ENCODE peak calls at places on chromosome 12, in ten cellular contexts. V is AG09309; H is kidney epithelial cell; M is upper lobe of left lung; Z is CD8-positive, alpha-beta T cell; T is PC-9; Y is tibial artery; O is A549; W is epithelial cell of esophagus; L is CD4-positive, CD25-positive, alpha-beta regulatory T cell. J is an unnamed sample.

GRCh38 chr12:113794774-113795173 is 171.4 kb downstream of the RBM19 start:
- DNase-seq in V (no peak), H (no peak), M (no peak), Z (no peak), T (no peak), Y (no peak), O (no peak), W (no peak), L (no peak), J (no peak)

GRCh38 chr12:120261951-120262851 is 3.3 kb downstream of the PXN start:
- DNase-seq in V (no peak), H (no peak), M (no peak), Z (peak; percentile 41), T (peak; percentile 70), Y (no peak), O (peak; percentile 62), W (peak; percentile 97), L (no peak), J (peak; percentile 31)

GRCh38 chr12:94740601-94741362 is 90.4 kb upstream of the TMCC3 start:
- DNase-seq in V (no peak), H (no peak), M (no peak), Z (no peak), T (no peak), Y (no peak), O (no peak), W (no peak), L (no peak), J (no peak)

GRCh38 chr12:119710941-119711551 is 43.1 kb downstream of the PRKAB1 start:
- DNase-seq in V (no peak), H (no peak), M (peak; percentile 70), Z (no peak), T (no peak), Y (no peak), O (no peak), W (peak; percentile 79), L (no peak), J (no peak)

GRCh38 chr12:72272731-72273498 is 745 bp downstream of the TRHDE start:
- DNase-seq in V (no peak), H (no peak), M (peak; percentile 24), Z (no peak), T (no peak), Y (peak; percentile 60), O (no peak), W (no peak), L (no peak), J (no peak)

GRCh38 chr12:105275997-105276760 is 40.2 kb upstream of the APPL2 start:
- DNase-seq in V (no peak), H (no peak), M (no peak), Z (no peak), T (no peak), Y (no peak), O (no peak), W (peak; percentile 80), L (no peak), J (no peak)

GRCh38 chr12:71216725-71217579 is 59.2 kb upstream of the TSPAN8 start:
- DNase-seq in V (peak; percentile 0), H (no peak), M (peak; percentile 24), Z (no peak), T (peak; percentile 18), Y (peak; percentile 65), O (peak; percentile 5), W (peak; percentile 53), L (no peak), J (no peak)

GRCh38 chr12:48189331-48190125 is 6.1 kb downstream of the CCDC184 start:
- DNase-seq in V (no peak), H (no peak), M (peak; percentile 45), Z (peak; percentile 55), T (peak; percentile 68), Y (peak; percentile 73), O (peak; percentile 56), W (peak; percentile 74), L (peak; percentile 68), J (peak; percentile 62)

GRCh38 chr12:106934277-106934676 is 21.4 kb upstream of the TMEM263 start:
- DNase-seq in V (no peak), H (no peak), M (no peak), Z (no peak), T (no peak), Y (no peak), O (no peak), W (no peak), L (no peak), J (no peak)

GRCh38 chr12:70733385-70733784 is 96.2 kb upstream of the PTPRB start:
- DNase-seq in V (peak; percentile 21), H (no peak), M (no peak), Z (no peak), T (peak; percentile 30), Y (no peak), O (peak; percentile 71), W (peak; percentile 78), L (peak; percentile 15), J (peak; percentile 60)

GRCh38 chr12:131362290-131363211 is 348.3 kb upstream of the SFSWAP start:
- DNase-seq in V (no peak), H (no peak), M (no peak), Z (no peak), T (no peak), Y (no peak), O (no peak), W (no peak), L (no peak), J (no peak)

GRCh38 chr12:51622564-51622963 is 31.5 kb downstream of the SCN8A start:
- DNase-seq in V (no peak), H (peak; percentile 10), M (no peak), Z (no peak), T (no peak), Y (no peak), O (no peak), W (no peak), L (no peak), J (peak; percentile 1)

GRCh38 chr12:25583545-25583944 is 30.5 kb upstream of the LMNTD1 start:
- DNase-seq in V (no peak), H (no peak), M (no peak), Z (no peak), T (peak; percentile 14), Y (no peak), O (no peak), W (peak; percentile 39), L (no peak), J (no peak)

GRCh38 chr12:6821674-6822433 is at the start of gene GPR162:
- DNase-seq in V (no peak), H (no peak), M (no peak), Z (no peak), T (peak; percentile 37), Y (no peak), O (peak; percentile 35), W (peak; percentile 34), L (no peak), J (no peak)

GRCh38 chr12:113232787-113233585 is 11.7 kb downstream of the TPCN1 start:
- DNase-seq in V (no peak), H (no peak), M (peak; percentile 68), Z (peak; percentile 88), T (no peak), Y (peak; percentile 91), O (no peak), W (no peak), L (peak; percentile 61), J (peak; percentile 67)

GRCh38 chr12:25689996-25690501 is 137.0 kb upstream of the LMNTD1 start:
- DNase-seq in V (no peak), H (no peak), M (peak; percentile 34), Z (no peak), T (no peak), Y (no peak), O (no peak), W (peak; percentile 53), L (no peak), J (no peak)

GRCh38 chr12:102444707-102445106 is 35.7 kb downstream of the IGF1 start:
- DNase-seq in V (no peak), H (no peak), M (no peak), Z (no peak), T (no peak), Y (no peak), O (no peak), W (no peak), L (no peak), J (no peak)

DNA sequence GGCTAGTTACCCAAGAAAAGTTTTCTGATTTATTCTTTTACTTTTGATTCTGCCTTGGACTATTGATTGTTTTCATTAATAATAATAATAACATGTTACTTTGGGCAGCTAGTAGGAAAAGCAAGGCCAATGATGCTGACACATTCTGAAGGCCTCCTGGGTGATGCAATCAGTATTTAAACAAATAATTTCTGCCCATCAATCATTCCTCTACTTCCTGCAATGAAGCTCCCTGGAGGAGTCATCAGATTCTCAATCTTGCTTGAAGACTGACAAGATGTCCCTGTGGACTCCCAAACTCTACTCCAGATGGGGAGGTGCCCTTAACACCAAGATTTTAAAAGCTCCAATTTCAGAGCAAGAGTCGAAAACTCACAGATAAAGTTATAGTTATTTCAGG is at the start of gene SPX:
- DNase-seq in V (no peak), H (peak; percentile 9), M (no peak), Z (no peak), T (no peak), Y (no peak), O (peak; percentile 15), W (peak; percentile 85), L (no peak), J (no peak)
- H3K4me3 ChIP-seq in V (peak within 1 kb of the TSS; percentile 66), H (peak within 1 kb of the TSS; percentile 68), M (peak within 1 kb of the TSS; percentile 59), Z (peak within 1 kb of the TSS; percentile 64), T (peak within 1 kb of the TSS; percentile 50), Y (peak within 1 kb of the TSS; percentile 74), O (peak within 1 kb of the TSS; percentile 59), W (peak within 1 kb of the TSS; percentile 63), L (peak within 1 kb of the TSS; percentile 60), J (peak within 1 kb of the TSS; percentile 63)

GRCh38 chr12:133081408-133081806 is 684 bp downstream of the ZNF140 start:
- DNase-seq in V (no peak), H (no peak), M (peak; percentile 21), Z (no peak), T (peak; percentile 3), Y (no peak), O (no peak), W (no peak), L (no peak), J (no peak)
- H3K4me3 ChIP-seq in V (peak overlapping the region; percentile 90), H (peak overlapping the region; percentile 94), M (peak overlapping the region; percentile 88), Z (peak overlapping the region; percentile 42), T (peak overlapping the region; percentile 85), Y (peak overlapping the region; percentile 89), O (peak overlapping the region; percentile 88), W (peak overlapping the region; percentile 88), L (peak overlapping the region; percentile 93), J (peak overlapping the region; percentile 74)

DNA sequence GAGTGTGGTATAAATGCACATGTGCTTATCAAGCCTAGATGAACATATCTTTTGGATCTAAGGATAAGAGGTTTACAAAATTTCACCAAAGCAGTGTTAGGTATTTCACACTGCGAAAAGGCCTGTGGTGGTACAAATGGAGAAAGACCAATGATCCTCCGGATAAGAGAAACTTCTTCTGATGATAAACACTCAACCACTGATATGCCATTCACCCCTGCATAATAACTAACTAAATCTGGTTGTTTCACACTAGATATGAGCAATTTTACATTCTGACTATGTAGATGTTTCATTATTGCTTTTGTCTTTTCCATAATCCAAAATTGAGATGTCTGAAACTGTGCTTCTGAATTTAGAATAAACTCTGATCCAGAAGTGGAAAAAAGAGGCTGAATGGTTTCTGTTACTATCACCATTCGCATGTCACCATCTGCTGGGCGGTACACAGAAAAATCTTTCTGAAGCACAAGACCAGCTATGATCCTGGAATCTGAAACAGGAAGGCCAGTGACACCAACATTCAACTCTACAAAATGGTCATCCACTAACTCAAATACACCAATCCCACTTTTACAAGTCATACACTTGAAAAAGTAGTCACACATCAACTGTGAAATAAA is 1.3 kb downstream of the BBS10 start:
- DNase-seq in V (no peak), H (peak; percentile 31), M (peak; percentile 56), Z (no peak), T (peak; percentile 24), Y (no peak), O (no peak), W (peak; percentile 68), L (no peak), J (peak; percentile 47)
- H3K4me3 ChIP-seq in V (peak overlapping the region; percentile 82), H (peak overlapping the region; percentile 82), M (peak overlapping the region; percentile 64), Z (no peak overlapping the region), T (peak overlapping the region; percentile 88), Y (peak overlapping the region; percentile 86), O (peak overlapping the region; percentile 67), W (peak overlapping the region; percentile 77), L (peak overlapping the region; percentile 91), J (peak overlapping the region; percentile 75)

GRCh38 chr12:79056775-79057174 is 192.2 kb downstream of the SYT1 start:
- DNase-seq in V (no peak), H (no peak), M (no peak), Z (no peak), T (no peak), Y (no peak), O (no peak), W (no peak), L (no peak), J (no peak)
- H3K4me3 ChIP-seq in V (no peak overlapping the region), H (no peak overlapping the region), M (no peak overlapping the region), Z (no peak overlapping the region), T (no peak overlapping the region), Y (no peak overlapping the region), O (no peak overlapping the region), W (no peak overlapping the region), L (no peak overlapping the region), J (no peak overlapping the region)

J was measured in astrocyte of the cerebellum.